ENCODE peak calls at places on chromosomes 5 and 9, in five cellular contexts. B is A549, T is GM12878, K is K562, D is H1. W is an unnamed sample.

GRCh38 chr9:112120046-112120373 is 55.1 kb downstream of the SUSD1 start:
- DNase-seq in B (no peak), T (no peak), K (no peak), D (no peak), W (no peak)

GRCh38 chr5:128378196-128378595 is 159.8 kb downstream of the FBN2 start:
- DNase-seq in B (no peak), T (no peak), K (no peak), D (no peak), W (no peak)

GRCh38 chr9:129270903-129271431 is 92.9 kb upstream of the IER5L start:
- DNase-seq in B (no peak), T (peak; percentile 76), K (no peak), D (no peak), W (no peak)

GRCh38 chr5:169670769-169671525 is 33.9 kb downstream of the DOCK2 start:
- DNase-seq in B (no peak), T (peak; percentile 80), K (no peak), D (no peak), W (no peak)

GRCh38 chr5:132962429-132962928 is 955 bp downstream of the AFF4 start:
- DNase-seq in B (peak; percentile 27), T (no peak), K (peak; percentile 26), D (no peak), W (peak; percentile 34)

GRCh38 chr5:139004374-139005307 is 129.5 kb upstream of the LRRTM2 start:
- DNase-seq in B (no peak), T (no peak), K (no peak), D (no peak), W (no peak)

GRCh38 chr9:111952559-111952958 is 55.9 kb downstream of the UGCG start:
- DNase-seq in B (no peak), T (no peak), K (no peak), D (no peak), W (no peak)

GRCh38 chr9:20479419-20480155 is 142.7 kb downstream of the MLLT3 start:
- DNase-seq in B (no peak), T (peak; percentile 44), K (no peak), D (no peak), W (no peak)

GRCh38 chr5:121752149-121752548 is 99.5 kb upstream of the FTMT start:
- DNase-seq in B (no peak), T (no peak), K (no peak), D (no peak), W (no peak)

GRCh38 chr9:104911029-104911607 is 16.8 kb downstream of the ABCA1 start:
- DNase-seq in B (no peak), T (no peak), K (no peak), D (no peak), W (peak; percentile 43)

GRCh38 chr5:139131062-139131856 is 66.9 kb downstream of the SIL1 start:
- DNase-seq in B (no peak), T (no peak), K (no peak), D (no peak), W (no peak)

GRCh38 chr9:121963542-121963995 is 129.5 kb downstream of the TTLL11 start:
- DNase-seq in B (no peak), T (no peak), K (no peak), D (no peak), W (no peak)
- TF ChIP-seq HDAC2 in B (no peak), T (no peak), K (no peak), D (no peak), W (no peak)

DNA sequence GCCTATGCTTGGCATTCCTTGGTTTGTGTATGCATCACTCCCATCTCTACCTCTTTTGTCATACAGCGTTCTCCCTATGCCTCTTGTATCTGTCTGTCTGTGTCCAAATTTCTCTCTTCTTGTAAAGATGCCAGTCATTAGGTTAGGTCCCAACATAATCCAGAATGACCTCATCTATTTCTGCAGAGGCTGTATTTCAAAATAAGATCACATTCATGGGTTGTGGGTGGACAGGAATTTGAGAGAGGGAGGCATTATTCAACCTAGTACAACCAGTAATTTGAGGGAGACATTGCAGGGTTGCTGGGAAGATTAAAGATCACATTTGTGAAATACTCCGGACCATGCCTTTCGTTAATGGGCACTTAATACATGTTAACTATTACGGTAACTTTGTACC is 155.0 kb downstream of the MAN2A1 start:
- DNase-seq in B (no peak), T (no peak), K (no peak), D (no peak), W (no peak)
- TF ChIP-seq HDAC2 in B (no peak), T (no peak), K (no peak), D (no peak), W (no peak)

DNA sequence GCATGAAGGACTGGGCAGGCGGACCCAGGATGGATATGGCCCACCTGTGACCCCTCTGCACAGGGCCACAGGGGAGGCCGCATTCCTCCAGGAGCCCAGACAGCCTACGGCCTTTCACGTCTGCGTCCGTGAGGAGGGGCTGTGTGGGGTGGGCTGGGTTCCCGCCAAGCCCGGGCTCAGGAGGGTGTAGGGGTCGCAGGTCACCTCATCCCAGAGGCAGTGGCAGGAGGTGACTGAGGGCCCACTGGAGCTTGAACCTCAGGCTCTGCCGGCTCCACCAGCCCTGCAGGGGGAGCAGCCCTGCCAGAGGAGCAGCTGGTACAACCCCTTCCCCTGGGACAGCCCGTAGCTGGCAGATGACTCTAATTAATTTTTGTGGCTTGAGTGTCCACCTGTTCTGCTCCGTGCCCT is 40.7 kb upstream of the CACNA1B start:
- DNase-seq in B (no peak), T (no peak), K (no peak), D (no peak), W (no peak)
- TF ChIP-seq HDAC2 in B (no peak), T (no peak), K (no peak), D (no peak), W (no peak)

GRCh38 chr9:126630458-126631237 is 16.9 kb downstream of the LMX1B start:
- DNase-seq in B (no peak), T (no peak), K (no peak), D (no peak), W (no peak)
- TF ChIP-seq HDAC2 in B (no peak), T (no peak), K (no peak), D (no peak), W (no peak)

DNA sequence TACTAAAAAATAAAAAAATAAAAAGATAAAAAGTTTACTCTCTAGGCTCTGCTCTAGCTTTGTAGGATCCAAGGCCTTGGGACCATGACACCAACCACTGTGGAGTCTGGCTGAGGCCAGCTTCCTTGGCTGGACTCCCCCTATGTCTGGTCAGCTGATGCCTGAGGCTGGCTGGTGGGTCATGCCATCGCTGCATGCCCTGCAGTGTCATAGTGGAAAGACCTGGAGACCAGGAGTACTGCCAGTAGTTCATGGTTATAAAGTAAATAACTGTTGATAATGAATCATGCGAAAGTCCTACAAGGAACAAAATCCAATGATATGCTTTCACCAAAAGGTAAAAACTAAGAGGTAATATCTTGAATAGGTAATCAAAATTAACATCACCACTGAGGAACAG is 43.2 kb downstream of the GARNL3 start:
- DNase-seq in B (no peak), T (no peak), K (no peak), D (no peak), W (no peak)
- TF ChIP-seq HDAC2 in B (no peak), T (no peak), K (no peak), D (no peak), W (no peak)

DNA sequence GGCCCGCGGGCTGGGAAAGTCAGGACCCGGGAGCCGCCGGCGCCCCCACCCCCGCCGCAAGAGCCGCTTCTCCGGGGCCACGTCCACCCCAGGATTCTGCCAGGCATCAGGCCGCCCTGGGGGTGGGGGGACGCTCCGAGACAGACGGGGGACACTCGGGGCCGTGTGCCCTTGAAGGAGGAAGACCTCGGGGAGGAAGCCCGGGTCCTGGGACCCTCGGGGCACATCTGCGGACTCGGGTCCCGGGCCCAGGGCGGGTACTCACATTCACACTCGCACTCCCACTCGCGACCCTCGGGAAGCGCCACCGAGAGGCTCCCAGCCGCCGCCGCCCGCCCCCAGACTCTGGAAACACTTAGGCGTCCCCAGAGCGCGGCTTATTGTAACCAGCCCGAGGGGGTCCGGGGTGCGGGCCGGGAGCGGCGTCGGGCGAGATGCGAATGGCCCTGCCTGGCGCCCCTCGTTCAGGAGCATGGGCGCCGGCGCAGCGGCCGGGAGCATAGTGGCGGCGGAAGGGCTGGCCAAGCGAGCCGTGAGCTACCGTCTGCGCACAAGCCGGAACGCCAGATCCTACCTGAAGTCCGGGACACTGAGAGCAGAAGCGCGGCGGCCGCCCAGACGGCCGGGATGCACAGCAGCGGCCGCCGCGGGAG is 609 bp downstream of the ROR2 start:
- DNase-seq in B (no peak), T (no peak), K (peak; percentile 42), D (no peak), W (no peak)
- TF ChIP-seq HDAC2 in B (no peak), T (no peak), K (no peak), D (no peak), W (no peak)

GRCh38 chr5:141522301-141522700 is 33.4 kb downstream of the PCDHGC5 start:
- DNase-seq in B (no peak), T (no peak), K (no peak), D (no peak), W (no peak)
- TF ChIP-seq HDAC2 in B (no peak), T (no peak), K (no peak), D (no peak), W (no peak)

GRCh38 chr5:143440448-143441102 is 37.1 kb upstream of the NR3C1 start:
- DNase-seq in B (no peak), T (no peak), K (no peak), D (no peak), W (no peak)
- TF ChIP-seq HDAC2 in B (no peak), T (no peak), K (no peak), D (no peak), W (no peak)

W was measured in HepG2.